ENCODE peak calls at places on chromosomes 4 and X, in five cellular contexts. B, I, K, P and F are unnamed samples.
A peak's percentile ranks its signal among the peaks of the same experiment; 100 is the strongest.

GRCh38 chr4:142493255-142493976 is 352.7 kb downstream of the INPP4B start:
- DNase-seq in B (no peak), K (no peak), P (peak; percentile 12), I (no peak), F (no peak)

GRCh38 chr4:76526585-76526990 is 91.6 kb downstream of the SHROOM3 start:
- DNase-seq in B (peak; percentile 79), K (no peak), I (peak; percentile 13), P (peak; percentile 79), F (no peak)

GRCh38 chr4:79831701-79832514 is 241.1 kb downstream of the ANTXR2 start:
- DNase-seq in P (peak; percentile 21), B (peak; percentile 12), I (no peak), K (peak; percentile 6), F (no peak)

GRCh38 chr4:85398276-85398675 is 76.7 kb upstream of the ARHGAP24 start:
- DNase-seq in B (peak; percentile 55), P (peak; percentile 67), K (no peak), I (no peak), F (no peak)

GRCh38 chrX:23435575-23435974 is 100.9 kb downstream of the PTCHD1 start:
- DNase-seq in P (peak; percentile 2), K (no peak), B (no peak), I (no peak), F (no peak)

GRCh38 chr4:182143086-182143821 is 99.9 kb upstream of the TENM3 start:
- DNase-seq in B (peak; percentile 37), P (peak; percentile 65), I (peak; percentile 53), K (no peak), F (no peak)

GRCh38 chr4:155948541-155948940 is 5.1 kb downstream of the CTSO start:
- DNase-seq in K (no peak), P (peak; percentile 90), B (peak; percentile 87), I (no peak), F (no peak)

GRCh38 chr4:130563891-130564418 is 1468.0 kb downstream of the C4orf33 start:
- DNase-seq in K (no peak), P (no peak), I (no peak), B (no peak), F (no peak)

GRCh38 chrX:14030248-14030592 is 528 bp upstream of the GEMIN8 start:
- DNase-seq in P (peak; percentile 57), K (peak; percentile 17), I (no peak), B (peak; percentile 49), F (no peak)

GRCh38 chr4:7444731-7445130 is 10.0 kb upstream of the PSAPL1 start:
- DNase-seq in B (no peak), I (no peak), P (no peak), K (no peak), F (no peak)

GRCh38 chr4:147760695-147761094 is 28.8 kb downstream of the ARHGAP10 start:
- DNase-seq in K (no peak), I (no peak), B (no peak), P (no peak), F (no peak)

GRCh38 chr4:126405369-126405982 is 1090.7 kb downstream of the FAT4 start:
- DNase-seq in B (peak; percentile 10), K (peak; percentile 26), P (peak; percentile 24), I (peak; percentile 47), F (peak; percentile 47)

GRCh38 chr4:112894480-112894879 is 155.0 kb upstream of the ANK2 start:
- DNase-seq in I (no peak), K (no peak), P (no peak), B (no peak), F (no peak)

GRCh38 chr4:112889199-112889598 is 160.3 kb upstream of the ANK2 start:
- DNase-seq in B (no peak), P (no peak), I (no peak), K (no peak), F (no peak)

GRCh38 chr4:112889619-112890294 is 159.7 kb upstream of the ANK2 start:
- DNase-seq in K (no peak), P (peak; percentile 23), B (peak; percentile 33), I (no peak), F (peak; percentile 54)

GRCh38 chr4:112885897-112886296 is 163.6 kb upstream of the ANK2 start:
- DNase-seq in B (no peak), K (no peak), P (no peak), I (peak; percentile 58), F (no peak)

DNA sequence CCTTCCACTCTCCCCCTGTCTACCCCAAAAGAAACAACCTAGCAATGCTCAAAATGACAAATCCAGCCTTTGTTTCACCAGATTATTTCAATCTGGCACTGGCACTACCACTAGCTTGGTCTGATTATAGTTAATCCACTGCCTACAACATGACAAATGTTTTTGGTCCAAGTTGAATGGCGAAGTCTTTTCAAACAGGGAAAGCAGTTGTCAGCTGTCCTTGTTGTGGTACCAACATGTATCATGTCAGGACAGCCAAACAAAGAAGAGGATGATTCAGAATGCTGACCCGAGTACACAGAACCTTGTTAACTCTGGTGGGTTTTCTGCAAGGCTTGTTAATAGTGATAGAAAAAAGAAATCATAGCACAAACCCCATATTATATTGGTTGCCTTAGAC is 160.8 kb upstream of the ANK2 start:
- DNase-seq in K (no peak), P (no peak), B (no peak), I (no peak), F (no peak)
- H3K79me2 ChIP-seq in K (no peaks in the 10 kb centered on the region), P (no peaks in the 10 kb centered on the region), B (no peaks in the 10 kb centered on the region), I (peaks cover 70% of the 10 kb centered on the region), F (no peaks in the 10 kb centered on the region)

DNA sequence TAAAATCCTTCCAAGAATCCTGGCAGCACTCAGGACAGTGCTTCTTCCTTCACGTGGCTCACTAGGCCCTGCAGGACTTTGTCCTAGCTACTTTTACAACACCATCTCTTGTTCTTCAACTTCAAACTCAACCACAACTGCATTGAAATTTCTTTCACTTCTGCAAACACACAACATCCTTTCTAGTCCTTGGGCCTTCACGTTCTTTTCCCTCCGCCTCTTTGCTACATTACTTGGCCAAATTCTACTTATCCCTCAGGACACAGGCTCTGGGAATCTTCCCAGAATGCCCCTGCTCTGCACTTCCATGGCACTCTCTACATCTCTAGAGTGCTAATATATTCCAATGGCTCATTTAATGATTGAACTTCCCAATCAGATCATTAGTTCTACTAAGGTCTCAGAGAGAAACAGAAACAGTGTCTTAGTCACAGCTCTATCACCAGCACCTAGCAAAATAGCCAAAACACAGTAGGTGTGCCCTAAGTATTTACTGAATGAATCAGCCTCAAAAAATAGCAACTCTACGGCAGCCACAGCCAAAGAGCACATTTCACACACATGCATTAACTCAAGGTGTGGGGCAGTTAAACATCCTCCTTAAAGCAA is 73.3 kb downstream of the MANBA start:
- DNase-seq in K (no peak), B (peak; percentile 65), P (peak; percentile 75), I (no peak), F (peak; percentile 22)
- H3K9ac ChIP-seq in K (no peak overlapping the region), B (peak overlapping the region; percentile 11), P (no peak overlapping the region), I (no peak overlapping the region), F (no peak overlapping the region)

GRCh38 chrX:2552621-2553297 is 52.0 kb upstream of the DHRSX start:
- DNase-seq in K (no peak), P (peak; percentile 8), I (no peak), B (no peak), F (no peak)
- H2AFZ ChIP-seq in K (no peak overlapping the region), P (no peak overlapping the region), I (peak overlapping the region; percentile 44), B (no peak overlapping the region), F (no peak overlapping the region)

GRCh38 chr4:25847329-25847728 is 15.5 kb downstream of the SEL1L3 start:
- DNase-seq in I (no peak), B (peak; percentile 50), K (no peak), P (peak; percentile 63), F (no peak)
- H3K79me2 ChIP-seq in I (peaks cover 8% of the 10 kb centered on the region), B (no peaks in the 10 kb centered on the region), K (peaks cover 4% of the 10 kb centered on the region), P (no peaks in the 10 kb centered on the region), F (peaks cover 90% of the 10 kb centered on the region)

GRCh38 chrX:53681661-53682060 is 4.9 kb downstream of the HUWE1 start:
- DNase-seq in I (no peak), B (peak; percentile 55), P (peak; percentile 64), K (no peak), F (no peak)
- H3K9ac ChIP-seq in I (no peak overlapping the region), B (peak overlapping the region; percentile 100), P (no peak overlapping the region), K (no peak overlapping the region), F (no peak overlapping the region)

GRCh38 chr4:118682928-118683327 is 2.3 kb upstream of the METTL14 start:
- DNase-seq in I (peak; percentile 35), P (peak; percentile 12), K (no peak), B (no peak), F (peak; percentile 24)
- H2AFZ ChIP-seq in I (peak overlapping the region; percentile 65), P (no peak overlapping the region), K (no peak overlapping the region), B (peak overlapping the region; percentile 62), F (peak overlapping the region; percentile 19)

DNA sequence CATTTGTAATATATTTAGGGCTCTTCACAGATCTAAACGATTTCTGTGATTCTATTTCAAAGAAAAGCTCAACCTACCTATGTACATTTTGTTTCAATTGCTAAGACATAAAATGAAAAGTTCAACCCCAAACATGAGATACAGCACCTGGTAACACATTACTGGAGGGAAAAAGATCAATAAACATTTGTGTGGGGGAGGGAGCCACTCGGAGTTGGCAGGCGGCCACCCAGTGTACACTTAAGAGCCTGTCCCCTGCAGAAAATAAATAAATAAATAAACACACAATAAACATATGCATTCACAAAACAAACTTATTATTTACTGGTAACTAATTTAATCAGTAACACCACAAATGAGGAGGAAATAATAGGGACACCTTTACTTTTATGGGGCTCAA is 19.3 kb downstream of the PRSS48 start:
- DNase-seq in P (no peak), B (no peak), I (no peak), K (no peak), F (no peak)
- H3K79me2 ChIP-seq in P (no peaks in the 10 kb centered on the region), B (no peaks in the 10 kb centered on the region), I (peaks cover 91% of the 10 kb centered on the region), K (peaks cover 41% of the 10 kb centered on the region), F (no peaks in the 10 kb centered on the region)

GRCh38 chr4:67131224-67131623 is 414.1 kb downstream of the CENPC start:
- DNase-seq in B (peak; percentile 8), P (peak; percentile 27), K (no peak), I (no peak), F (no peak)

GRCh38 chr4:67130411-67130810 is 414.9 kb downstream of the CENPC start:
- DNase-seq in B (peak; percentile 6), K (no peak), P (peak; percentile 4), I (no peak), F (no peak)

GRCh38 chr4:67122029-67122428 is 423.3 kb downstream of the CENPC start:
- DNase-seq in I (peak; percentile 52), P (peak; percentile 1), K (peak; percentile 1), B (no peak), F (peak; percentile 17)

GRCh38 chr4:67126115-67126514 is 419.2 kb downstream of the CENPC start:
- DNase-seq in P (peak; percentile 6), K (no peak), B (peak; percentile 4), I (no peak), F (no peak)
- H3K9ac ChIP-seq in P (no peak overlapping the region), K (no peak overlapping the region), B (no peak overlapping the region), I (no peak overlapping the region), F (no peak overlapping the region)

GRCh38 chr4:184424993-184425758 is 49.2 kb downstream of the IRF2 start:
- DNase-seq in B (no peak), K (no peak), P (no peak), I (no peak), F (no peak)
- H2AFZ ChIP-seq in B (no peak overlapping the region), K (no peak overlapping the region), P (no peak overlapping the region), I (no peak overlapping the region), F (no peak overlapping the region)

DNA sequence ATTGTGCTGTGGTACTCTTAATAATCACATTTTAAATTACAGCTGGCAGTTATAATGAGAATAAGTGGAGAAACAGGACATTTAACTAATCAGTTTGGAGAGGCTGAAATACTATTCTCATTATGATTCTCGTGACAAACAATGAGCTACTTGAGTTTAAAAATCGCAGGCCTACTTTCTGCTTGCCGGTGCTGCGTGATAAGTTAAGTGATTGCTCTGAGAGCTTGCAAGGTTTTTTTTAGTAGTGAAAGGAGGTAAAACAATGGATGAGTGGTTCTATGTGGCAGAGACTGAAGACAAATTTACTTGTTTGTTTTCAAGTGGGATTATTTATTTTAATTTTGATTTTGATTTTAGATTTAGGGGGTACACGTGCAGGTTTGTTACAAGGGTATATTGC is 114.0 kb downstream of the RAPGEF2 start:
- DNase-seq in B (no peak), P (no peak), K (no peak), I (no peak), F (no peak)
- H3K79me2 ChIP-seq in B (peaks cover 64% of the 10 kb centered on the region), P (no peaks in the 10 kb centered on the region), K (peaks cover 44% of the 10 kb centered on the region), I (peaks cover 54% of the 10 kb centered on the region), F (peaks cover 4% of the 10 kb centered on the region)